ENCODE peak calls at places on chromosomes 12 and 14, in five cellular contexts. One of them, this sample, is unnamed.

GRCh38 chr12:76219806-76220205 is 128.4 kb downstream of the BBS10 start:
- DNase-seq in activated CD4-positive, alpha-beta T cell treated with anti-CD3 and anti-CD28 coated beads, Interleukin-2, amount 50 U/mL, for 1 hour: no peak
- DNase-seq in amniotic stem cell: no peak
- DNase-seq in T-cell: no peak
- DNase-seq in Caco-2: no peak
- DNase-seq in this sample: no peak

GRCh38 chr12:112333030-112333429 is 49.2 kb downstream of the HECTD4 start:
- DNase-seq in activated CD4-positive, alpha-beta T cell treated with anti-CD3 and anti-CD28 coated beads, Interleukin-2, amount 50 U/mL, for 1 hour: no peak
- DNase-seq in amniotic stem cell: no peak
- DNase-seq in T-cell: no peak
- DNase-seq in Caco-2: no peak
- DNase-seq in this sample: no peak

GRCh38 chr14:52678591-52678990 is 16.8 kb downstream of the ERO1A start:
- DNase-seq in activated CD4-positive, alpha-beta T cell treated with anti-CD3 and anti-CD28 coated beads, Interleukin-2, amount 50 U/mL, for 1 hour: no peak
- DNase-seq in amniotic stem cell: no peak
- DNase-seq in T-cell: no peak
- DNase-seq in Caco-2: peak; percentile 28
- DNase-seq in this sample: no peak

GRCh38 chr12:103975368-103975767 is 9.7 kb downstream of the TDG start:
- DNase-seq in activated CD4-positive, alpha-beta T cell treated with anti-CD3 and anti-CD28 coated beads, Interleukin-2, amount 50 U/mL, for 1 hour: no peak
- DNase-seq in amniotic stem cell: no peak
- DNase-seq in T-cell: no peak
- DNase-seq in Caco-2: no peak
- DNase-seq in this sample: no peak

GRCh38 chr12:69123311-69123710 is 116.1 kb upstream of the CPSF6 start:
- DNase-seq in activated CD4-positive, alpha-beta T cell treated with anti-CD3 and anti-CD28 coated beads, Interleukin-2, amount 50 U/mL, for 1 hour: no peak
- DNase-seq in amniotic stem cell: no peak
- DNase-seq in T-cell: no peak
- DNase-seq in Caco-2: no peak
- DNase-seq in this sample: no peak

GRCh38 chr12:115916910-115917668 is 360.4 kb downstream of the MED13L start:
- DNase-seq in activated CD4-positive, alpha-beta T cell treated with anti-CD3 and anti-CD28 coated beads, Interleukin-2, amount 50 U/mL, for 1 hour: peak; percentile 76
- DNase-seq in amniotic stem cell: no peak
- DNase-seq in T-cell: peak; percentile 51
- DNase-seq in Caco-2: peak; percentile 91
- DNase-seq in this sample: peak; percentile 86

GRCh38 chr14:38704220-38704619 is 398.8 kb downstream of the SEC23A start:
- DNase-seq in activated CD4-positive, alpha-beta T cell treated with anti-CD3 and anti-CD28 coated beads, Interleukin-2, amount 50 U/mL, for 1 hour: no peak
- DNase-seq in amniotic stem cell: no peak
- DNase-seq in T-cell: no peak
- DNase-seq in Caco-2: no peak
- DNase-seq in this sample: no peak

GRCh38 chr12:22250762-22251161 is 83.7 kb downstream of the ST8SIA1 start:
- DNase-seq in activated CD4-positive, alpha-beta T cell treated with anti-CD3 and anti-CD28 coated beads, Interleukin-2, amount 50 U/mL, for 1 hour: no peak
- DNase-seq in amniotic stem cell: no peak
- DNase-seq in T-cell: no peak
- DNase-seq in Caco-2: no peak
- DNase-seq in this sample: no peak

GRCh38 chr12:115163710-115164109 is 479.7 kb upstream of the TBX3 start:
- DNase-seq in activated CD4-positive, alpha-beta T cell treated with anti-CD3 and anti-CD28 coated beads, Interleukin-2, amount 50 U/mL, for 1 hour: no peak
- DNase-seq in amniotic stem cell: no peak
- DNase-seq in T-cell: no peak
- DNase-seq in Caco-2: peak; percentile 61
- DNase-seq in this sample: no peak

GRCh38 chr12:119938049-119938667 is 50.9 kb upstream of the BICDL1 start:
- DNase-seq in activated CD4-positive, alpha-beta T cell treated with anti-CD3 and anti-CD28 coated beads, Interleukin-2, amount 50 U/mL, for 1 hour: peak; percentile 73
- DNase-seq in amniotic stem cell: peak; percentile 16
- DNase-seq in T-cell: peak; percentile 39
- DNase-seq in Caco-2: peak; percentile 66
- DNase-seq in this sample: peak; percentile 75

GRCh38 chr14:33186656-33187055 is 248.0 kb downstream of the NPAS3 start:
- DNase-seq in activated CD4-positive, alpha-beta T cell treated with anti-CD3 and anti-CD28 coated beads, Interleukin-2, amount 50 U/mL, for 1 hour: no peak
- DNase-seq in amniotic stem cell: no peak
- DNase-seq in T-cell: no peak
- DNase-seq in Caco-2: no peak
- DNase-seq in this sample: no peak

GRCh38 chr14:100160534-100160916 is 1.1 kb upstream of the DEGS2 start:
- DNase-seq in activated CD4-positive, alpha-beta T cell treated with anti-CD3 and anti-CD28 coated beads, Interleukin-2, amount 50 U/mL, for 1 hour: no peak
- DNase-seq in amniotic stem cell: no peak
- DNase-seq in T-cell: no peak
- DNase-seq in Caco-2: no peak
- DNase-seq in this sample: no peak

GRCh38 chr12:66087365-66087943 is 43.1 kb downstream of the LLPH start:
- DNase-seq in activated CD4-positive, alpha-beta T cell treated with anti-CD3 and anti-CD28 coated beads, Interleukin-2, amount 50 U/mL, for 1 hour: peak; percentile 50
- DNase-seq in amniotic stem cell: peak; percentile 62
- DNase-seq in T-cell: no peak
- DNase-seq in Caco-2: peak; percentile 78
- DNase-seq in this sample: peak; percentile 56

GRCh38 chr14:105116451-105117256 is 51.4 kb upstream of the GPR132 start:
- DNase-seq in activated CD4-positive, alpha-beta T cell treated with anti-CD3 and anti-CD28 coated beads, Interleukin-2, amount 50 U/mL, for 1 hour: no peak
- DNase-seq in amniotic stem cell: no peak
- DNase-seq in T-cell: no peak
- DNase-seq in Caco-2: no peak
- DNase-seq in this sample: no peak

GRCh38 chr14:44988694-44989093 is 26.7 kb downstream of the TOGARAM1 start:
- DNase-seq in activated CD4-positive, alpha-beta T cell treated with anti-CD3 and anti-CD28 coated beads, Interleukin-2, amount 50 U/mL, for 1 hour: no peak
- DNase-seq in amniotic stem cell: no peak
- DNase-seq in T-cell: no peak
- DNase-seq in Caco-2: no peak
- DNase-seq in this sample: no peak

GRCh38 chr14:41606249-41607118 is at the start of gene LRFN5:
- DNase-seq in activated CD4-positive, alpha-beta T cell treated with anti-CD3 and anti-CD28 coated beads, Interleukin-2, amount 50 U/mL, for 1 hour: no peak
- DNase-seq in amniotic stem cell: no peak
- DNase-seq in T-cell: no peak
- DNase-seq in Caco-2: no peak
- DNase-seq in this sample: peak; percentile 55

GRCh38 chr12:32535260-32535999 is 136.1 kb downstream of the FGD4 start:
- DNase-seq in activated CD4-positive, alpha-beta T cell treated with anti-CD3 and anti-CD28 coated beads, Interleukin-2, amount 50 U/mL, for 1 hour: no peak
- DNase-seq in amniotic stem cell: no peak
- DNase-seq in T-cell: no peak
- DNase-seq in Caco-2: no peak
- DNase-seq in this sample: no peak

This sample was measured in GM13977.